ENCODE peak calls at places on chromosomes 5 and 9, in five cellular contexts. K is H9, R is substantia nigra, H is brain microvascular endothelial cell, T is OCI-LY7. A is an unnamed sample.
A peak's percentile ranks its signal among the peaks of the same experiment; 100 is the strongest.

GRCh38 chr5:103804714-103805113 is 242.1 kb upstream of the NUDT12 start:
- DNase-seq in R (no peak), H (peak; percentile 27), T (no peak), K (no peak), A (no peak)

GRCh38 chr9:8857330-8858249 is 1058.0 kb upstream of the DMAC1 start:
- DNase-seq in K (peak; percentile 74), R (peak; percentile 68), T (no peak), H (no peak), A (peak; percentile 86)

GRCh38 chr5:52560366-52560765 is 227.3 kb upstream of the ITGA1 start:
- DNase-seq in H (no peak), T (peak; percentile 1), K (no peak), R (no peak), A (no peak)

GRCh38 chr5:78745985-78746384 is 97.4 kb upstream of the LHFPL2 start:
- DNase-seq in T (no peak), H (no peak), R (no peak), K (no peak), A (no peak)

GRCh38 chr5:443239-444151 is 519 bp downstream of the EXOC3 start:
- DNase-seq in K (peak; percentile 33), H (no peak), R (no peak), T (peak; percentile 52), A (no peak)

GRCh38 chr9:109378316-109378715 is 57.5 kb upstream of the EPB41L4B start:
- DNase-seq in T (no peak), H (no peak), R (no peak), K (no peak), A (no peak)

GRCh38 chr5:68834486-68834885 is 259.3 kb upstream of the SLC30A5 start:
- DNase-seq in R (no peak), K (no peak), H (no peak), T (no peak), A (no peak)

GRCh38 chr5:143582869-143583268 is 179.4 kb upstream of the NR3C1 start:
- DNase-seq in K (no peak), T (peak; percentile 71), R (no peak), H (no peak), A (no peak)

GRCh38 chr5:69238760-69239251 is 4.1 kb downstream of the CDK7 start:
- DNase-seq in H (peak; percentile 65), K (no peak), T (no peak), R (no peak), A (no peak)

GRCh38 chr5:14744296-14745187 is 80.0 kb downstream of the OTULIN start:
- DNase-seq in R (no peak), K (no peak), T (peak; percentile 62), H (no peak), A (no peak)

GRCh38 chr5:169717298-169717697 is 80.2 kb downstream of the DOCK2 start:
- DNase-seq in K (no peak), T (no peak), H (no peak), R (no peak), A (no peak)

GRCh38 chr9:79221084-79221483 is 350.7 kb upstream of the TLE4 start:
- DNase-seq in R (no peak), K (no peak), H (peak; percentile 87), T (no peak), A (no peak)